ENCODE peak calls at places on chromosome 22, in eight cellular contexts. One of them, this sample, is unnamed.

GRCh38 chr22:45429424-45429823 is 15.9 kb downstream of the RIBC2 start:
- DNase-seq in prostate gland: no peak
- DNase-seq in upper lobe of left lung: no peak
- DNase-seq in K562: no peak
- DNase-seq in tibial nerve: no peak
- DNase-seq in ovary: peak; percentile 9
- DNase-seq in H1: no peak
- DNase-seq in right lobe of liver: peak; percentile 37
- DNase-seq in this sample: peak; percentile 40

GRCh38 chr22:31055322-31056159 is 25.6 kb upstream of the SMTN start:
- DNase-seq in ovary: peak; percentile 88
- DNase-seq in K562: no peak
- DNase-seq in H1: no peak
- DNase-seq in upper lobe of left lung: peak; percentile 69
- DNase-seq in prostate gland: peak; percentile 94
- DNase-seq in right lobe of liver: peak; percentile 90
- DNase-seq in tibial nerve: peak; percentile 77
- DNase-seq in this sample: peak; percentile 38

GRCh38 chr22:46073683-46074504 is 76.4 kb upstream of the PPARA start:
- DNase-seq in ovary: no peak
- DNase-seq in right lobe of liver: peak; percentile 59
- DNase-seq in upper lobe of left lung: peak; percentile 62
- DNase-seq in H1: no peak
- DNase-seq in tibial nerve: peak; percentile 14
- DNase-seq in K562: no peak
- DNase-seq in prostate gland: no peak
- DNase-seq in this sample: peak; percentile 55

GRCh38 chr22:26482171-26482570 is 1.4 kb downstream of the HPS4 start:
- DNase-seq in tibial nerve: no peak
- DNase-seq in H1: no peak
- DNase-seq in right lobe of liver: no peak
- DNase-seq in ovary: no peak
- DNase-seq in prostate gland: no peak
- DNase-seq in K562: no peak
- DNase-seq in upper lobe of left lung: no peak
- DNase-seq in this sample: no peak

GRCh38 chr22:22103078-22103593 is 120.5 kb upstream of the TOP3B start:
- DNase-seq in tibial nerve: no peak
- DNase-seq in H1: no peak
- DNase-seq in prostate gland: no peak
- DNase-seq in ovary: no peak
- DNase-seq in right lobe of liver: no peak
- DNase-seq in K562: peak; percentile 86
- DNase-seq in upper lobe of left lung: no peak
- DNase-seq in this sample: no peak

GRCh38 chr22:46088541-46089311 is 61.6 kb upstream of the PPARA start:
- DNase-seq in prostate gland: no peak
- DNase-seq in H1: no peak
- DNase-seq in upper lobe of left lung: peak; percentile 62
- DNase-seq in ovary: peak; percentile 63
- DNase-seq in K562: no peak
- DNase-seq in tibial nerve: peak; percentile 21
- DNase-seq in right lobe of liver: peak; percentile 83
- DNase-seq in this sample: no peak

GRCh38 chr22:29916007-29916544 is 33.1 kb downstream of the MTMR3 start:
- DNase-seq in right lobe of liver: no peak
- DNase-seq in upper lobe of left lung: no peak
- DNase-seq in K562: no peak
- DNase-seq in H1: no peak
- DNase-seq in ovary: no peak
- DNase-seq in tibial nerve: no peak
- DNase-seq in prostate gland: no peak
- DNase-seq in this sample: no peak

GRCh38 chr22:35399114-35399677 is 744 bp upstream of the MCM5 start:
- DNase-seq in right lobe of liver: no peak
- DNase-seq in ovary: peak; percentile 51
- DNase-seq in prostate gland: no peak
- DNase-seq in H1: no peak
- DNase-seq in K562: peak; percentile 57
- DNase-seq in upper lobe of left lung: no peak
- DNase-seq in tibial nerve: no peak
- DNase-seq in this sample: no peak

GRCh38 chr22:29071261-29072045 is 1.4 kb upstream of the KREMEN1 start:
- DNase-seq in right lobe of liver: peak; percentile 67
- DNase-seq in tibial nerve: no peak
- DNase-seq in prostate gland: peak; percentile 80
- DNase-seq in K562: peak; percentile 23
- DNase-seq in ovary: peak; percentile 62
- DNase-seq in H1: peak; percentile 43
- DNase-seq in upper lobe of left lung: peak; percentile 93
- DNase-seq in this sample: peak; percentile 83

GRCh38 chr22:28791841-28792490 is 8.4 kb downstream of the XBP1 start:
- DNase-seq in H1: no peak
- DNase-seq in prostate gland: no peak
- DNase-seq in K562: no peak
- DNase-seq in right lobe of liver: no peak
- DNase-seq in ovary: no peak
- DNase-seq in upper lobe of left lung: no peak
- DNase-seq in tibial nerve: no peak
- DNase-seq in this sample: no peak

GRCh38 chr22:37657590-37658132 is 862 bp upstream of the PDXP start:
- DNase-seq in H1: no peak
- DNase-seq in ovary: peak; percentile 45
- DNase-seq in tibial nerve: no peak
- DNase-seq in upper lobe of left lung: no peak
- DNase-seq in prostate gland: no peak
- DNase-seq in right lobe of liver: no peak
- DNase-seq in K562: peak; percentile 74
- DNase-seq in this sample: no peak

GRCh38 chr22:37818397-37819099 is 4.6 kb upstream of the GALR3 start:
- DNase-seq in K562: no peak
- DNase-seq in H1: no peak
- DNase-seq in tibial nerve: no peak
- DNase-seq in ovary: peak; percentile 71
- DNase-seq in right lobe of liver: peak; percentile 75
- DNase-seq in prostate gland: peak; percentile 44
- DNase-seq in upper lobe of left lung: peak; percentile 92
- DNase-seq in this sample: peak; percentile 84

GRCh38 chr22:46748948-46749681 is 11.1 kb upstream of the CERK start:
- DNase-seq in H1: no peak
- DNase-seq in right lobe of liver: no peak
- DNase-seq in prostate gland: no peak
- DNase-seq in ovary: no peak
- DNase-seq in tibial nerve: no peak
- DNase-seq in upper lobe of left lung: no peak
- DNase-seq in K562: no peak
- DNase-seq in this sample: peak; percentile 68

GRCh38 chr22:43455861-43456260 is 44.0 kb downstream of the MPPED1 start:
- DNase-seq in tibial nerve: no peak
- DNase-seq in ovary: no peak
- DNase-seq in H1: no peak
- DNase-seq in K562: no peak
- DNase-seq in prostate gland: no peak
- DNase-seq in upper lobe of left lung: no peak
- DNase-seq in right lobe of liver: no peak
- DNase-seq in this sample: no peak

GRCh38 chr22:24819941-24820461 is 14.0 kb downstream of the SGSM1 start:
- DNase-seq in H1: no peak
- DNase-seq in ovary: peak; percentile 67
- DNase-seq in tibial nerve: no peak
- DNase-seq in upper lobe of left lung: no peak
- DNase-seq in right lobe of liver: peak; percentile 79
- DNase-seq in K562: no peak
- DNase-seq in prostate gland: peak; percentile 36
- DNase-seq in this sample: peak; percentile 50

GRCh38 chr22:49853981-49854791 is 542 bp downstream of the ZBED4 start:
- DNase-seq in tibial nerve: no peak
- DNase-seq in H1: no peak
- DNase-seq in prostate gland: peak; percentile 27
- DNase-seq in right lobe of liver: peak; percentile 67
- DNase-seq in K562: peak; percentile 28
- DNase-seq in upper lobe of left lung: no peak
- DNase-seq in ovary: peak; percentile 54
- DNase-seq in this sample: peak; percentile 67

GRCh38 chr22:49856766-49857618 is 3.3 kb downstream of the ZBED4 start:
- DNase-seq in prostate gland: no peak
- DNase-seq in upper lobe of left lung: no peak
- DNase-seq in right lobe of liver: no peak
- DNase-seq in H1: no peak
- DNase-seq in ovary: no peak
- DNase-seq in K562: no peak
- DNase-seq in tibial nerve: no peak
- DNase-seq in this sample: peak; percentile 37

GRCh38 chr22:49852898-49853894 is at the start of gene ZBED4:
- DNase-seq in tibial nerve: peak; percentile 90
- DNase-seq in prostate gland: peak; percentile 96
- DNase-seq in right lobe of liver: peak; percentile 99
- DNase-seq in H1: peak; percentile 89
- DNase-seq in K562: peak; percentile 94
- DNase-seq in ovary: peak; percentile 99
- DNase-seq in upper lobe of left lung: peak; percentile 100
- DNase-seq in this sample: peak; percentile 95

GRCh38 chr22:49856343-49856742 is 2.7 kb downstream of the ZBED4 start:
- DNase-seq in right lobe of liver: peak; percentile 52
- DNase-seq in tibial nerve: no peak
- DNase-seq in K562: no peak
- DNase-seq in prostate gland: no peak
- DNase-seq in upper lobe of left lung: peak; percentile 69
- DNase-seq in H1: no peak
- DNase-seq in ovary: peak; percentile 36
- DNase-seq in this sample: peak; percentile 28

GRCh38 chr22:49855491-49855911 is 1.9 kb downstream of the ZBED4 start:
- DNase-seq in upper lobe of left lung: no peak
- DNase-seq in tibial nerve: no peak
- DNase-seq in right lobe of liver: peak; percentile 33
- DNase-seq in H1: no peak
- DNase-seq in ovary: no peak
- DNase-seq in K562: peak; percentile 20
- DNase-seq in prostate gland: no peak
- DNase-seq in this sample: peak; percentile 50
- TF ChIP-seq POLR2A in upper lobe of left lung: no peak
- TF ChIP-seq POLR2A in tibial nerve: no peak
- TF ChIP-seq POLR2A in right lobe of liver: no peak
- TF ChIP-seq POLR2A in H1: no peak
- TF ChIP-seq POLR2A in ovary: no peak
- TF ChIP-seq POLR2A in K562: no peak
- TF ChIP-seq POLR2A in prostate gland: no peak
- TF ChIP-seq POLR2A in this sample: no peak

DNA sequence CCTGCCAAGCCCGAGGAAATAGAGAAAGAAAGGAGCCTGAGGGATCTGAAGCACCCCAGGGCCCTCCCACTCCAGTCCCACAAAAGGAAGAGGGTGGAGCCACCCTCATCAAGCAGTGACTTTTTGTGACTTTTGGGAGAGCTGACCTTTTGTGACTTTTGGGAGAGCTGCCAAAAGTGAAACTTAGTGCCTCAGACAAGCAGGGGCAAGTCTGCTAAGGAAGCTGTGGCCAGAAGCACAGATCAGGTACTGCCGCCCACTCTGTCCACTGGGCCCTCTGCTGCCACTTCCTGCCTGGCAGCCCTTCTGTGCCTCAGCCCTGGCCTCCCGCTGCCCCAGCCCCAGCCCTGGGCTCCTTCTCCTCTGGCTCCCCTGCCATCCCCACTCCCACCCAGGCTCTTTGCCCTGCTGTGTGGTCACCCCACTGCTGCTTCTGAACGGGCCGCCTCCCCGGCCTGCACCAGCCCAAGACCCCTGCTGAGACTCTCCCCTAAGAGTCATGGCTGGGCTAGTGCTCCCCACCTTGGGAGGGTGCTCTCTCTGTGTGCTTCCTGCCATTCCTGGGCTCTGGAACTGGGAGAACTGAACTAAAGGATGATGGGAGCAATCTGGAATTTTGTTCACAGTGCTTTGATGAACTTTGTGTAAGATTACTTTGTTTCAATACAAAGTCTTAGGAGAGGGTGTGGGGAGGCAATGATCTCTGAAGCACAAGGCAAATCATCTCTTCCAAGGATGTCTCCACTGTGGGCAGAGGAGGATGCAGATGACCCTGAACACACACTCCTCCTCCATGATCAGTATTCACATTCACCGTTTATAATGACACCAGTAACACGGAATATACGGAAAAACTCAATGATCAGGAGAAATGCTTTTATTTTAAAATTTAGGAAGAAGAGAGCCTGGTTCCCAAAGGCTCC is at the start of gene APOBEC3H:
- DNase-seq in tibial nerve: no peak
- DNase-seq in prostate gland: peak; percentile 21
- DNase-seq in H1: no peak
- DNase-seq in ovary: no peak
- DNase-seq in upper lobe of left lung: peak; percentile 77
- DNase-seq in right lobe of liver: peak; percentile 53
- DNase-seq in K562: peak; percentile 75
- DNase-seq in this sample: peak; percentile 32
- TF ChIP-seq POLR2A in tibial nerve: no peak
- TF ChIP-seq POLR2A in prostate gland: no peak
- TF ChIP-seq POLR2A in H1: no peak
- TF ChIP-seq POLR2A in ovary: no peak
- TF ChIP-seq POLR2A in upper lobe of left lung: no peak
- TF ChIP-seq POLR2A in right lobe of liver: no peak
- TF ChIP-seq POLR2A in K562: no peak
- TF ChIP-seq POLR2A in this sample: no peak

DNA sequence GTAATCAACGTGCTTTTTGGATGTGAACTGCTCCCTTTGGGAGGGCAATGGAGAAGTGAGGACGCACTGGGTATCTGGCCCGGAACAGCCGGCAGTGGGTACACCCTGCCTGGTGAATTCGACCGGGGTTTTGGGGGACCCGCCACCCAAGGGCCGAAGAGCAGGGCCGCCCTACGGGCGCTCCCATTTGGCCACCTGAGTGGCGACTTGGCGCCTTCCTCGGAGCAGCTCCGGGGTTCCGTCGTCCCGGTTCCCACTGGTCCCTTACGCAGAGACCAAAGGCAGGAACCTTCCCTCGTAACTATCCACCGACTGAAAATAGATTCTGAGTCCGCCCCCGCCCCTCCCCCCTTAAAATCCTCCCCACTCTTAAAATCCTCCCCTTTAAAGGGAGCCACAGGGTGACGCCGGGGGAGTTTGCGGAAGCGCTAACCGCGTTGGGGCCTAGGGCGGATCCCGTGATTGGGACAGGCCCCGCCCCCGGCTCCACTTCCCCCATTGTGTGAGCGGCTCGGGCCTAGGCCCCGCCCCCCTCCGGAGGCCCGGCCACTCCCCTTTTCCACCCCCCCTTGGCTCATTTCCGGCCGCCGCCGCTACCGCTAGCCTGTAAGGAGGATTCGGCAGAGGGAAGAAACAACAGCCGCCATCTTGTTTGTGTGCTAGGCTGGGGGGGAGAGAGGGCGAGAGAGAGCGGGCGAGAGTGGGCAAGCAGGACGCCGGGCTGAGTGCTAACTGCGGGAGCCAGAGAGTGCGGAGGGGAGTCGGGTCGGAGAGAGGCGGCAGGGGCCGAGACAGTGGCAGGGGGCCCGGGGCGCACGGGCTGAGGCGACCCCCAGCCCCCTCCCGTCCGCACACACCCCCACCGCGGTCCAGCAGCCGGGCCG is 1.0 kb upstream of the EP300 start:
- DNase-seq in K562: peak; percentile 96
- DNase-seq in ovary: peak; percentile 99
- DNase-seq in prostate gland: peak; percentile 99
- DNase-seq in tibial nerve: peak; percentile 98
- DNase-seq in right lobe of liver: peak; percentile 100
- DNase-seq in H1: peak; percentile 96
- DNase-seq in upper lobe of left lung: peak; percentile 99
- DNase-seq in this sample: peak; percentile 99
- TF ChIP-seq POLR2A in K562: peak; percentile 90
- TF ChIP-seq POLR2A in ovary: peak; percentile 90
- TF ChIP-seq POLR2A in prostate gland: peak; percentile 93
- TF ChIP-seq POLR2A in tibial nerve: peak; percentile 86
- TF ChIP-seq POLR2A in right lobe of liver: peak; percentile 70
- TF ChIP-seq POLR2A in H1: peak; percentile 80
- TF ChIP-seq POLR2A in upper lobe of left lung: peak; percentile 49
- TF ChIP-seq POLR2A in this sample: peak; percentile 54

GRCh38 chr22:23763579-23764331 is 965 bp downstream of the C22orf15 start:
- DNase-seq in K562: no peak
- DNase-seq in tibial nerve: no peak
- DNase-seq in H1: no peak
- DNase-seq in ovary: no peak
- DNase-seq in prostate gland: no peak
- DNase-seq in right lobe of liver: no peak
- DNase-seq in upper lobe of left lung: peak; percentile 88
- DNase-seq in this sample: no peak
- TF ChIP-seq POLR2A in K562: no peak
- TF ChIP-seq POLR2A in tibial nerve: no peak
- TF ChIP-seq POLR2A in H1: no peak
- TF ChIP-seq POLR2A in ovary: no peak
- TF ChIP-seq POLR2A in prostate gland: no peak
- TF ChIP-seq POLR2A in right lobe of liver: no peak
- TF ChIP-seq POLR2A in upper lobe of left lung: no peak
- TF ChIP-seq POLR2A in this sample: no peak

This sample was measured in Peyer's patch.